ENCODE peak calls at places on chromosomes 7 and 10, in eight cellular contexts. Q is astrocyte, B is HCT116, I is fibroblast of lung, Y is H9, W is IMR-90, E is OCI-LY7, M is osteoblast. X is an unnamed sample.

GRCh38 chr7:112743811-112744210 is 46.4 kb downstream of the TMEM168 start:
- DNase-seq in Q (no peak), B (no peak), I (no peak), Y (no peak), W (no peak), E (no peak), M (no peak), X (no peak)

GRCh38 chr7:100154651-100155491 is 3.7 kb downstream of the TRAPPC14 start:
- DNase-seq in Q (no peak), B (no peak), I (no peak), Y (no peak), W (no peak), E (no peak), M (peak), X (no peak)

GRCh38 chr10:22230331-22230833 is 12.6 kb upstream of the EBLN1 start:
- DNase-seq in Q (peak), B (peak), I (peak), Y (no peak), W (peak), E (peak), M (peak), X (peak)

GRCh38 chr10:13316635-13317311 is 16.9 kb upstream of the PHYH start:
- DNase-seq in Q (no peak), B (no peak), I (no peak), Y (no peak), W (no peak), E (no peak), M (no peak), X (no peak)

GRCh38 chr10:85311599-85312337 is 983.4 kb downstream of the CCSER2 start:
- DNase-seq in Q (no peak), B (no peak), I (no peak), Y (no peak), W (no peak), E (no peak), M (no peak), X (no peak)

GRCh38 chr7:154584352-154585252 is 418.3 kb downstream of the PAXIP1 start:
- DNase-seq in Q (peak), B (no peak), I (no peak), Y (no peak), W (no peak), E (no peak), M (no peak), X (no peak)

GRCh38 chr7:80499350-80499955 is 12.4 kb downstream of the GNAT3 start:
- DNase-seq in Q (peak), B (peak), I (peak), Y (peak), W (peak), E (no peak), M (peak), X (no peak)

GRCh38 chr10:48839809-48840679 is 99.6 kb downstream of the LRRC18 start:
- DNase-seq in Q (no peak), B (no peak), I (no peak), Y (no peak), W (no peak), E (no peak), M (no peak), X (no peak)

GRCh38 chr7:17564678-17565209 is 266.3 kb downstream of the AHR start:
- DNase-seq in Q (peak), B (no peak), I (peak), Y (no peak), W (peak), E (no peak), M (no peak), X (no peak)

GRCh38 chr7:995571-995970 is 12.6 kb downstream of the CYP2W1 start:
- DNase-seq in Q (no peak), B (no peak), I (no peak), Y (no peak), W (no peak), E (no peak), M (no peak), X (no peak)

GRCh38 chr10:104028823-104029527 is 56.7 kb downstream of the COL17A1 start:
- DNase-seq in Q (no peak), B (no peak), I (no peak), Y (no peak), W (no peak), E (no peak), M (no peak), X (no peak)

GRCh38 chr7:135853499-135853898 is 104.9 kb upstream of the FAM180A start:
- DNase-seq in Q (peak), B (no peak), I (no peak), Y (no peak), W (no peak), E (no peak), M (peak), X (no peak)

GRCh38 chr7:125661006-125661405 is 731.4 kb upstream of the POT1 start:
- DNase-seq in Q (peak), B (no peak), I (no peak), Y (no peak), W (no peak), E (no peak), M (no peak), X (no peak)

DNA sequence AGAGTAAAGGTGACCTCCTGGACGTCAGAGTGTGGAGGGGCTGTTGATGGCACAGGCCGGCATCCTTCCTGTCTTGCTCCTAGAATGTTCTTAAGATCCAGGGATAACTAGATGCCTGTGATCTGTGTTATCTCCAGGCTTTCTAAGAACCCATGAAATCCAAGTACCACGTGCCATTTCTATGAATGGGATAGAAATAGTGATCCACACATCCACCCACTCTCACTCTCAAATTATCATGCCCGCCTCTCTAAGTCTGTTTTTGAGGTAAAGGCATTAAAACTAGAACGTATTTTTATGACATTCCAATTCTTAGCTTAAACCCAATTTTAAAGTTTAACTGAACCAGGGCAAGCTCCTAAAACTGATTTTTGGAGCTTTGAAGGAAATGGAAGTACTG is 622.5 kb downstream of the PARD3 start:
- DNase-seq in Q (no peak), B (no peak), I (no peak), Y (no peak), W (no peak), E (no peak), M (no peak), X (no peak)
- H3K27ac ChIP-seq in Q (no peak), B (no peak), I (no peak), Y (no peak), W (no peak), E (no peak), M (no peak), X (no peak)

GRCh38 chr7:68529221-68529620 is 1069.1 kb upstream of the AUTS2 start:
- DNase-seq in Q (no peak), B (no peak), I (no peak), Y (peak), W (no peak), E (peak), M (no peak), X (no peak)
- H2AFZ ChIP-seq in Q (no peak), B (no peak), I (no peak), Y (no peak), W (no peak), E (no peak), M (no peak), X (no peak)

GRCh38 chr10:126422561-126422960 is 34.3 kb upstream of the ADAM12 start:
- DNase-seq in Q (peak), B (no peak), I (peak), Y (no peak), W (peak), E (no peak), M (no peak), X (no peak)
- H3K27ac ChIP-seq in Q (peak), B (no peak), I (no peak), Y (no peak), W (no peak), E (no peak), M (peak), X (no peak)

GRCh38 chr10:61751599-61751998 is 88.9 kb downstream of the CABCOCO1 start:
- DNase-seq in Q (no peak), B (no peak), I (no peak), Y (no peak), W (peak), E (no peak), M (no peak), X (no peak)

GRCh38 chr10:61750943-61751471 is 88.3 kb downstream of the CABCOCO1 start:
- DNase-seq in Q (peak), B (peak), I (peak), Y (peak), W (peak), E (peak), M (peak), X (peak)

GRCh38 chr10:61753453-61753852 is 90.7 kb downstream of the CABCOCO1 start:
- DNase-seq in Q (no peak), B (no peak), I (no peak), Y (no peak), W (no peak), E (no peak), M (no peak), X (no peak)

GRCh38 chr10:61754553-61755540 is 92.1 kb downstream of the CABCOCO1 start:
- DNase-seq in Q (peak), B (no peak), I (no peak), Y (no peak), W (peak), E (no peak), M (no peak), X (no peak)

GRCh38 chr10:61752111-61753011 is 89.6 kb downstream of the CABCOCO1 start:
- DNase-seq in Q (peak), B (peak), I (peak), Y (no peak), W (peak), E (peak), M (no peak), X (no peak)
- H2AFZ ChIP-seq in Q (peak), B (peak), I (no peak), Y (no peak), W (no peak), E (peak), M (peak), X (no peak)